ENCODE peak calls at places on chromosomes 3 and 15, in five cellular contexts. I is IMR-90, T is HepG2, D is K562, E is SK-N-SH. N is an unnamed sample.

GRCh38 chr3:27643355-27643754 is 78.8 kb downstream of the EOMES start:
- DNase-seq in I (peak; percentile 25), T (no peak), D (no peak), E (no peak), N (no peak)

GRCh38 chr3:127458698-127459097 is 131.8 kb downstream of the TPRA1 start:
- DNase-seq in I (no peak), T (no peak), D (peak; percentile 41), E (no peak), N (no peak)

GRCh38 chr15:60009581-60010379 is 5.7 kb downstream of the FOXB1 start:
- DNase-seq in I (no peak), T (no peak), D (no peak), E (no peak), N (no peak)

GRCh38 chr3:36380171-36381031 is at the start of gene STAC:
- DNase-seq in I (no peak), T (no peak), D (no peak), E (peak; percentile 88), N (no peak)

GRCh38 chr3:133872781-133873180 is 22.9 kb downstream of the RAB6B start:
- DNase-seq in I (no peak), T (no peak), D (no peak), E (no peak), N (no peak)

GRCh38 chr15:25244731-25245585 is 193.9 kb downstream of the UBE3A start:
- DNase-seq in I (no peak), T (no peak), D (no peak), E (no peak), N (no peak)

GRCh38 chr15:84599906-84600305 is 903 bp upstream of the ZSCAN2 start:
- DNase-seq in I (no peak), T (no peak), D (no peak), E (no peak), N (no peak)

GRCh38 chr15:42137461-42138261 is 18.8 kb downstream of the PLA2G4F start:
- DNase-seq in I (peak; percentile 50), T (peak; percentile 48), D (peak; percentile 65), E (peak; percentile 64), N (no peak)

GRCh38 chr15:79035111-79035601 is 55.4 kb downstream of the RASGRF1 start:
- DNase-seq in I (no peak), T (no peak), D (no peak), E (peak; percentile 73), N (peak; percentile 31)

GRCh38 chr3:136142592-136142991 is 53.5 kb downstream of the MSL2 start:
- DNase-seq in I (peak; percentile 86), T (peak; percentile 43), D (no peak), E (no peak), N (no peak)

GRCh38 chr3:88301273-88302002 is 151.7 kb downstream of the C3orf38 start:
- DNase-seq in I (no peak), T (no peak), D (no peak), E (no peak), N (no peak)

GRCh38 chr15:60118564-60119080 is 114.5 kb downstream of the FOXB1 start:
- DNase-seq in I (no peak), T (no peak), D (no peak), E (no peak), N (no peak)

GRCh38 chr3:136730595-136731273 is 21.4 kb downstream of the STAG1 start:
- DNase-seq in I (no peak), T (no peak), D (no peak), E (no peak), N (peak; percentile 56)

GRCh38 chr3:129526121-129526900 is 2.1 kb upstream of the RHO start:
- DNase-seq in I (peak; percentile 8), T (no peak), D (no peak), E (no peak), N (peak; percentile 25)

GRCh38 chr15:55168350-55168974 is 28.3 kb downstream of the RSL24D1 start:
- DNase-seq in I (peak; percentile 67), T (peak; percentile 83), D (peak; percentile 77), E (peak; percentile 59), N (peak; percentile 8)

GRCh38 chr3:132783152-132783551 is 60.9 kb upstream of the NPHP3 start:
- DNase-seq in I (no peak), T (no peak), D (no peak), E (no peak), N (no peak)

GRCh38 chr3:123122525-123123315 is 55.9 kb downstream of the PDIA5 start:
- DNase-seq in I (peak; percentile 40), T (peak; percentile 18), D (no peak), E (no peak), N (no peak)

GRCh38 chr3:72011495-72011894 is 226.5 kb upstream of the PROK2 start:
- DNase-seq in I (peak; percentile 62), T (no peak), D (no peak), E (no peak), N (no peak)

GRCh38 chr3:58470363-58471024 is 21.4 kb upstream of the KCTD6 start:
- DNase-seq in I (no peak), T (peak; percentile 34), D (no peak), E (no peak), N (no peak)

GRCh38 chr3:177561365-177561764 is 364.1 kb upstream of the TBL1XR1 start:
- DNase-seq in I (no peak), T (no peak), D (no peak), E (peak; percentile 51), N (no peak)

GRCh38 chr15:61794881-61795280 is 265.4 kb downstream of the VPS13C start:
- DNase-seq in I (no peak), T (no peak), D (no peak), E (no peak), N (no peak)

GRCh38 chr15:88312941-88313579 is 56.5 kb upstream of the NTRK3 start:
- DNase-seq in I (no peak), T (no peak), D (no peak), E (no peak), N (no peak)

GRCh38 chr15:49646891-49647290 is 26.0 kb downstream of the DTWD1 start:
- DNase-seq in I (peak; percentile 58), T (no peak), D (no peak), E (no peak), N (no peak)

GRCh38 chr15:88509321-88509720 is 37.2 kb downstream of the DET1 start:
- DNase-seq in I (no peak), T (no peak), D (no peak), E (no peak), N (no peak)

DNA sequence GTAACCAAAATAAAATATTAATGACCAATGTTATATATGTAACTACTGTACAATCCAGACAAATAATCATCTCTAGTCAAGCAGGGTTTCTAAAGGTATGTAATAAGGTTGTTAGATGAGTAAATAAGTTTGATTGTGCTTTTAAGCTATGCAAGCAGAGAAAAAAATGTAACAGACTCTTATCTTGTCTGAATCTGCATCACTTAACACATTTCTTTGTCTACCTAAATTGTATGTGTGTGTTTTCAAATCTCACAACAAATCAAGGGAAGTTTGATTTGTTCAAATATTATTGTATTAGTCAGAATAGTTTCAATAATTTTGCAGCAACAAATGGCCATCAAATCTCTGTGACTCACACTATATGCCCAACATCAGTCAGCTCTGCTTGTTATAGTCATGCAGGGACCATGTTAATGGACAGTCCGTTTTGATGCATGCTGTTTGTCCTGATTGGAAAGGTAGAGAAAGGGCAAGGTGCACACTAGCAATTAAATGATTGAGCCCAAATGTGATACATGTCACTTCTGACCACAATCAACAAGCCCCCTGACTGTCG is 349.3 kb upstream of the SATB1 start:
- DNase-seq in I (no peak), T (no peak), D (no peak), E (no peak), N (no peak)
- TF ChIP-seq MXI1 in I (no peak), T (no peak), D (no peak), E (no peak), N (no peak)

GRCh38 chr15:68053701-68053996 is 466 bp upstream of the PIAS1 start:
- DNase-seq in I (no peak), T (no peak), D (no peak), E (no peak), N (no peak)

GRCh38 chr15:68056097-68056865 is 2.2 kb downstream of the PIAS1 start:
- DNase-seq in I (no peak), T (no peak), D (no peak), E (no peak), N (no peak)

GRCh38 chr15:68053997-68054657 is at the start of gene PIAS1:
- DNase-seq in I (peak; percentile 83), T (peak; percentile 89), D (peak; percentile 96), E (peak; percentile 99), N (peak; percentile 73)

GRCh38 chr15:68055224-68055705 is 1.1 kb downstream of the PIAS1 start:
- DNase-seq in I (peak; percentile 52), T (no peak), D (peak; percentile 57), E (peak; percentile 34), N (peak; percentile 88)

GRCh38 chr15:68054658-68055223 is 626 bp downstream of the PIAS1 start:
- DNase-seq in I (peak; percentile 21), T (peak; percentile 44), D (peak; percentile 65), E (peak; percentile 84), N (no peak)
- TF ChIP-seq MXI1 in I (no peak), T (no peak), D (no peak), E (no peak), N (no peak)

DNA sequence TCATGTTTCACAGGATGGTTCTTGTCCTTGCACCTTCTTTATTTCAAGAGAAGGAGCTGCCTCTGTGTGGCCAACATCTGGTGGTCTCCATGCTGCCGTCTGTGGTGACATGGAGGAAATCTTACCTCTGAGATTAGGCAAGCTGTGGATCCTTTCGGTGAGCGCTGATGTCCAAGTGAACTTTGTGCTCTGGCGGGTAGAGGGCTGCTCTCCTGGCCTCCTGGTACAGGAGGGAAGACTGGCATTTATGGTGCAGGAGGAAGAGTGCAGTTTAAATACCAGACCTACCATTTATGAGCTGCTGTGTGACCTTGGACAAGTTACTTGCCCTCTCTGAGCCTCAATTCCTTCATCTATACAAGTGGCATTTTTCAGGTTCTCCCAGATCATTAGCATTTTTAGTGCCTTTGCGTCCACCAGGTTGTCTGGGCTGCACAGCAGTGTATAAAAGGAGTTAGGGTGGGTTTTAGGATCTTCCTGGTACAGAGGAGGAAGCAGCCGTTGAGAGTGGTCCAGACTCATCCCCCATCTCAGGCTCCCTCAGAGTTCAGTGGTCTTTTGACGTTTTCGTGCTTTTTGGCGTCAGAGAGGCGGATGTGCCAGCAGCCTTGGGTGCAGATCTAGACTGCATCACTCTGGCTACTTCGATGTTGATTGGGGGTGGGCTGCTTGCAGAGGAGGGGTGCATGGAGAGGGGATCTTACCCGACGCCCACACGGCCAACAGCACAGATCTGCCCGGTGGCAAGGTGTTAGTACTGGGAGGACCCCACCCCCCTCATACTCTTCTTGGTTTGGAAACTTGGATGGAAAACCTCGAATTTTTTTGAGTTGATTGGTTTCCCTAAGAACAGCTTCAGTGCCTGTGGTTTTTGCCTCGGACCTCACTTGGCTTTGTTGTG is 162.2 kb downstream of the ITPR1 start:
- DNase-seq in I (no peak), T (no peak), D (no peak), E (no peak), N (no peak)
- TF ChIP-seq MXI1 in I (no peak), T (no peak), D (no peak), E (no peak), N (no peak)

GRCh38 chr3:14134291-14134690 is 9.4 kb downstream of the TMEM43 start:
- DNase-seq in I (no peak), T (no peak), D (no peak), E (no peak), N (no peak)

GRCh38 chr3:14132120-14132519 is 7.3 kb downstream of the TMEM43 start:
- DNase-seq in I (no peak), T (no peak), D (no peak), E (no peak), N (no peak)

GRCh38 chr3:14132689-14133088 is 7.8 kb downstream of the TMEM43 start:
- DNase-seq in I (no peak), T (no peak), D (no peak), E (no peak), N (no peak)

GRCh38 chr3:14133876-14134275 is 9.0 kb downstream of the TMEM43 start:
- DNase-seq in I (peak; percentile 16), T (no peak), D (no peak), E (no peak), N (no peak)

GRCh38 chr3:14133188-14133800 is 8.4 kb downstream of the TMEM43 start:
- DNase-seq in I (no peak), T (peak; percentile 69), D (no peak), E (no peak), N (no peak)
- TF ChIP-seq MXI1 in I (no peak), T (no peak), D (no peak), E (no peak), N (no peak)